ENCODE peak calls at places on chromosome 7, in ten cellular contexts. One of them, this sample, is unnamed.

GRCh38 chr7:6294839-6295238 is 22.4 kb upstream of the CYTH3 start:
- DNase-seq in T-helper 9 cell: no peak
- DNase-seq in effector memory CD4-positive, alpha-beta T cell: no peak
- DNase-seq in islet precursor cell: peak; percentile 58
- DNase-seq in activated naive CD4-positive, alpha-beta T cell treated with Interleukin-2 at 50 U/mL for 16 hours: no peak
- DNase-seq in NCI-H1417: peak; percentile 74
- DNase-seq in CD4-positive, CD25-positive, alpha-beta regulatory T cell: no peak
- DNase-seq in A549: no peak
- DNase-seq in GM12878: no peak
- DNase-seq in stimulated activated CD8-positive, alpha-beta memory T cell treated with anti-CD3 and anti-CD28 coated beads, Interleukin-7, amount 100 ng/mL, for 24 hours: no peak
- DNase-seq in this sample: no peak

GRCh38 chr7:19916011-19916410 is 142.6 kb upstream of the TMEM196 start:
- DNase-seq in effector memory CD4-positive, alpha-beta T cell: no peak
- DNase-seq in GM12878: no peak
- DNase-seq in CD4-positive, CD25-positive, alpha-beta regulatory T cell: no peak
- DNase-seq in T-helper 9 cell: no peak
- DNase-seq in A549: no peak
- DNase-seq in islet precursor cell: no peak
- DNase-seq in NCI-H1417: no peak
- DNase-seq in stimulated activated CD8-positive, alpha-beta memory T cell treated with anti-CD3 and anti-CD28 coated beads, Interleukin-7, amount 100 ng/mL, for 24 hours: no peak
- DNase-seq in activated naive CD4-positive, alpha-beta T cell treated with Interleukin-2 at 50 U/mL for 16 hours: no peak
- DNase-seq in this sample: no peak

GRCh38 chr7:23247602-23248335 is 1.2 kb downstream of the GPNMB start:
- DNase-seq in NCI-H1417: no peak
- DNase-seq in effector memory CD4-positive, alpha-beta T cell: no peak
- DNase-seq in activated naive CD4-positive, alpha-beta T cell treated with Interleukin-2 at 50 U/mL for 16 hours: no peak
- DNase-seq in islet precursor cell: peak; percentile 54
- DNase-seq in CD4-positive, CD25-positive, alpha-beta regulatory T cell: no peak
- DNase-seq in stimulated activated CD8-positive, alpha-beta memory T cell treated with anti-CD3 and anti-CD28 coated beads, Interleukin-7, amount 100 ng/mL, for 24 hours: no peak
- DNase-seq in T-helper 9 cell: no peak
- DNase-seq in A549: no peak
- DNase-seq in GM12878: no peak
- DNase-seq in this sample: no peak

GRCh38 chr7:26013551-26014083 is 138.4 kb upstream of the NFE2L3 start:
- DNase-seq in GM12878: no peak
- DNase-seq in A549: no peak
- DNase-seq in NCI-H1417: no peak
- DNase-seq in effector memory CD4-positive, alpha-beta T cell: no peak
- DNase-seq in T-helper 9 cell: no peak
- DNase-seq in CD4-positive, CD25-positive, alpha-beta regulatory T cell: no peak
- DNase-seq in activated naive CD4-positive, alpha-beta T cell treated with Interleukin-2 at 50 U/mL for 16 hours: no peak
- DNase-seq in islet precursor cell: no peak
- DNase-seq in stimulated activated CD8-positive, alpha-beta memory T cell treated with anti-CD3 and anti-CD28 coated beads, Interleukin-7, amount 100 ng/mL, for 24 hours: no peak
- DNase-seq in this sample: no peak

GRCh38 chr7:82578430-82578829 is 134.9 kb upstream of the CACNA2D1 start:
- DNase-seq in CD4-positive, CD25-positive, alpha-beta regulatory T cell: no peak
- DNase-seq in GM12878: no peak
- DNase-seq in A549: peak; percentile 23
- DNase-seq in activated naive CD4-positive, alpha-beta T cell treated with Interleukin-2 at 50 U/mL for 16 hours: no peak
- DNase-seq in T-helper 9 cell: no peak
- DNase-seq in stimulated activated CD8-positive, alpha-beta memory T cell treated with anti-CD3 and anti-CD28 coated beads, Interleukin-7, amount 100 ng/mL, for 24 hours: no peak
- DNase-seq in islet precursor cell: no peak
- DNase-seq in NCI-H1417: no peak
- DNase-seq in effector memory CD4-positive, alpha-beta T cell: no peak
- DNase-seq in this sample: no peak

GRCh38 chr7:123972045-123972444 is 47.0 kb downstream of the SPAM1 start:
- DNase-seq in T-helper 9 cell: no peak
- DNase-seq in NCI-H1417: no peak
- DNase-seq in GM12878: no peak
- DNase-seq in CD4-positive, CD25-positive, alpha-beta regulatory T cell: no peak
- DNase-seq in islet precursor cell: no peak
- DNase-seq in A549: no peak
- DNase-seq in activated naive CD4-positive, alpha-beta T cell treated with Interleukin-2 at 50 U/mL for 16 hours: no peak
- DNase-seq in stimulated activated CD8-positive, alpha-beta memory T cell treated with anti-CD3 and anti-CD28 coated beads, Interleukin-7, amount 100 ng/mL, for 24 hours: no peak
- DNase-seq in effector memory CD4-positive, alpha-beta T cell: no peak
- DNase-seq in this sample: no peak

GRCh38 chr7:40436761-40437160 is 302.0 kb downstream of the SUGCT start:
- DNase-seq in effector memory CD4-positive, alpha-beta T cell: no peak
- DNase-seq in NCI-H1417: no peak
- DNase-seq in CD4-positive, CD25-positive, alpha-beta regulatory T cell: no peak
- DNase-seq in islet precursor cell: no peak
- DNase-seq in stimulated activated CD8-positive, alpha-beta memory T cell treated with anti-CD3 and anti-CD28 coated beads, Interleukin-7, amount 100 ng/mL, for 24 hours: no peak
- DNase-seq in activated naive CD4-positive, alpha-beta T cell treated with Interleukin-2 at 50 U/mL for 16 hours: no peak
- DNase-seq in A549: no peak
- DNase-seq in GM12878: no peak
- DNase-seq in T-helper 9 cell: no peak
- DNase-seq in this sample: no peak

GRCh38 chr7:45188736-45189135 is 31.1 kb downstream of the RAMP3 start:
- DNase-seq in NCI-H1417: no peak
- DNase-seq in GM12878: no peak
- DNase-seq in activated naive CD4-positive, alpha-beta T cell treated with Interleukin-2 at 50 U/mL for 16 hours: no peak
- DNase-seq in A549: no peak
- DNase-seq in T-helper 9 cell: no peak
- DNase-seq in islet precursor cell: peak; percentile 50
- DNase-seq in effector memory CD4-positive, alpha-beta T cell: no peak
- DNase-seq in CD4-positive, CD25-positive, alpha-beta regulatory T cell: no peak
- DNase-seq in stimulated activated CD8-positive, alpha-beta memory T cell treated with anti-CD3 and anti-CD28 coated beads, Interleukin-7, amount 100 ng/mL, for 24 hours: no peak
- DNase-seq in this sample: no peak

GRCh38 chr7:38391751-38392150 is 118.3 kb upstream of the TARP start:
- DNase-seq in activated naive CD4-positive, alpha-beta T cell treated with Interleukin-2 at 50 U/mL for 16 hours: no peak
- DNase-seq in islet precursor cell: no peak
- DNase-seq in effector memory CD4-positive, alpha-beta T cell: no peak
- DNase-seq in stimulated activated CD8-positive, alpha-beta memory T cell treated with anti-CD3 and anti-CD28 coated beads, Interleukin-7, amount 100 ng/mL, for 24 hours: no peak
- DNase-seq in CD4-positive, CD25-positive, alpha-beta regulatory T cell: no peak
- DNase-seq in T-helper 9 cell: no peak
- DNase-seq in GM12878: no peak
- DNase-seq in A549: no peak
- DNase-seq in NCI-H1417: no peak
- DNase-seq in this sample: no peak

GRCh38 chr7:3426064-3426463 is 125.0 kb downstream of the SDK1 start:
- DNase-seq in islet precursor cell: no peak
- DNase-seq in NCI-H1417: no peak
- DNase-seq in effector memory CD4-positive, alpha-beta T cell: no peak
- DNase-seq in A549: no peak
- DNase-seq in activated naive CD4-positive, alpha-beta T cell treated with Interleukin-2 at 50 U/mL for 16 hours: no peak
- DNase-seq in CD4-positive, CD25-positive, alpha-beta regulatory T cell: no peak
- DNase-seq in stimulated activated CD8-positive, alpha-beta memory T cell treated with anti-CD3 and anti-CD28 coated beads, Interleukin-7, amount 100 ng/mL, for 24 hours: no peak
- DNase-seq in GM12878: no peak
- DNase-seq in T-helper 9 cell: no peak
- DNase-seq in this sample: no peak

GRCh38 chr7:146654048-146654447 is 537.4 kb downstream of the CNTNAP2 start:
- DNase-seq in A549: no peak
- DNase-seq in activated naive CD4-positive, alpha-beta T cell treated with Interleukin-2 at 50 U/mL for 16 hours: no peak
- DNase-seq in T-helper 9 cell: no peak
- DNase-seq in NCI-H1417: no peak
- DNase-seq in GM12878: no peak
- DNase-seq in stimulated activated CD8-positive, alpha-beta memory T cell treated with anti-CD3 and anti-CD28 coated beads, Interleukin-7, amount 100 ng/mL, for 24 hours: no peak
- DNase-seq in CD4-positive, CD25-positive, alpha-beta regulatory T cell: no peak
- DNase-seq in effector memory CD4-positive, alpha-beta T cell: no peak
- DNase-seq in islet precursor cell: peak; percentile 62
- DNase-seq in this sample: no peak

GRCh38 chr7:21603972-21604749 is 61.3 kb downstream of the DNAH11 start:
- DNase-seq in effector memory CD4-positive, alpha-beta T cell: no peak
- DNase-seq in stimulated activated CD8-positive, alpha-beta memory T cell treated with anti-CD3 and anti-CD28 coated beads, Interleukin-7, amount 100 ng/mL, for 24 hours: no peak
- DNase-seq in activated naive CD4-positive, alpha-beta T cell treated with Interleukin-2 at 50 U/mL for 16 hours: no peak
- DNase-seq in T-helper 9 cell: no peak
- DNase-seq in A549: no peak
- DNase-seq in CD4-positive, CD25-positive, alpha-beta regulatory T cell: no peak
- DNase-seq in NCI-H1417: no peak
- DNase-seq in GM12878: peak; percentile 7
- DNase-seq in islet precursor cell: no peak
- DNase-seq in this sample: no peak

GRCh38 chr7:80847895-80848294 is 71.0 kb downstream of the SEMA3C start:
- DNase-seq in CD4-positive, CD25-positive, alpha-beta regulatory T cell: no peak
- DNase-seq in T-helper 9 cell: no peak
- DNase-seq in activated naive CD4-positive, alpha-beta T cell treated with Interleukin-2 at 50 U/mL for 16 hours: no peak
- DNase-seq in GM12878: no peak
- DNase-seq in A549: no peak
- DNase-seq in stimulated activated CD8-positive, alpha-beta memory T cell treated with anti-CD3 and anti-CD28 coated beads, Interleukin-7, amount 100 ng/mL, for 24 hours: no peak
- DNase-seq in NCI-H1417: no peak
- DNase-seq in islet precursor cell: no peak
- DNase-seq in effector memory CD4-positive, alpha-beta T cell: no peak
- DNase-seq in this sample: no peak

GRCh38 chr7:32870298-32870697 is 21.3 kb downstream of the KBTBD2 start:
- DNase-seq in islet precursor cell: no peak
- DNase-seq in GM12878: no peak
- DNase-seq in activated naive CD4-positive, alpha-beta T cell treated with Interleukin-2 at 50 U/mL for 16 hours: no peak
- DNase-seq in T-helper 9 cell: no peak
- DNase-seq in stimulated activated CD8-positive, alpha-beta memory T cell treated with anti-CD3 and anti-CD28 coated beads, Interleukin-7, amount 100 ng/mL, for 24 hours: no peak
- DNase-seq in NCI-H1417: no peak
- DNase-seq in CD4-positive, CD25-positive, alpha-beta regulatory T cell: no peak
- DNase-seq in A549: no peak
- DNase-seq in effector memory CD4-positive, alpha-beta T cell: no peak
- DNase-seq in this sample: no peak

GRCh38 chr7:114703677-114704076 is 218.2 kb upstream of the MDFIC start:
- DNase-seq in GM12878: no peak
- DNase-seq in T-helper 9 cell: no peak
- DNase-seq in CD4-positive, CD25-positive, alpha-beta regulatory T cell: no peak
- DNase-seq in activated naive CD4-positive, alpha-beta T cell treated with Interleukin-2 at 50 U/mL for 16 hours: no peak
- DNase-seq in A549: peak; percentile 21
- DNase-seq in islet precursor cell: no peak
- DNase-seq in effector memory CD4-positive, alpha-beta T cell: no peak
- DNase-seq in stimulated activated CD8-positive, alpha-beta memory T cell treated with anti-CD3 and anti-CD28 coated beads, Interleukin-7, amount 100 ng/mL, for 24 hours: no peak
- DNase-seq in NCI-H1417: no peak
- DNase-seq in this sample: no peak

GRCh38 chr7:121313793-121314676 is 14.8 kb upstream of the WNT16 start:
- DNase-seq in T-helper 9 cell: no peak
- DNase-seq in A549: no peak
- DNase-seq in CD4-positive, CD25-positive, alpha-beta regulatory T cell: no peak
- DNase-seq in stimulated activated CD8-positive, alpha-beta memory T cell treated with anti-CD3 and anti-CD28 coated beads, Interleukin-7, amount 100 ng/mL, for 24 hours: no peak
- DNase-seq in islet precursor cell: no peak
- DNase-seq in activated naive CD4-positive, alpha-beta T cell treated with Interleukin-2 at 50 U/mL for 16 hours: no peak
- DNase-seq in effector memory CD4-positive, alpha-beta T cell: no peak
- DNase-seq in GM12878: peak; percentile 50
- DNase-seq in NCI-H1417: peak; percentile 100
- DNase-seq in this sample: no peak

GRCh38 chr7:36982749-36983148 is 258.5 kb upstream of the AOAH start:
- DNase-seq in T-helper 9 cell: no peak
- DNase-seq in activated naive CD4-positive, alpha-beta T cell treated with Interleukin-2 at 50 U/mL for 16 hours: no peak
- DNase-seq in GM12878: no peak
- DNase-seq in effector memory CD4-positive, alpha-beta T cell: no peak
- DNase-seq in CD4-positive, CD25-positive, alpha-beta regulatory T cell: no peak
- DNase-seq in stimulated activated CD8-positive, alpha-beta memory T cell treated with anti-CD3 and anti-CD28 coated beads, Interleukin-7, amount 100 ng/mL, for 24 hours: no peak
- DNase-seq in A549: no peak
- DNase-seq in islet precursor cell: no peak
- DNase-seq in NCI-H1417: no peak
- DNase-seq in this sample: no peak

GRCh38 chr7:115009736-115010435 is 88.0 kb downstream of the MDFIC start:
- DNase-seq in T-helper 9 cell: no peak
- DNase-seq in effector memory CD4-positive, alpha-beta T cell: no peak
- DNase-seq in CD4-positive, CD25-positive, alpha-beta regulatory T cell: no peak
- DNase-seq in activated naive CD4-positive, alpha-beta T cell treated with Interleukin-2 at 50 U/mL for 16 hours: no peak
- DNase-seq in GM12878: no peak
- DNase-seq in A549: no peak
- DNase-seq in NCI-H1417: no peak
- DNase-seq in stimulated activated CD8-positive, alpha-beta memory T cell treated with anti-CD3 and anti-CD28 coated beads, Interleukin-7, amount 100 ng/mL, for 24 hours: no peak
- DNase-seq in islet precursor cell: no peak
- DNase-seq in this sample: no peak

GRCh38 chr7:105304040-105304895 is 84.5 kb downstream of the SRPK2 start:
- DNase-seq in effector memory CD4-positive, alpha-beta T cell: no peak
- DNase-seq in stimulated activated CD8-positive, alpha-beta memory T cell treated with anti-CD3 and anti-CD28 coated beads, Interleukin-7, amount 100 ng/mL, for 24 hours: no peak
- DNase-seq in A549: peak; percentile 11
- DNase-seq in T-helper 9 cell: no peak
- DNase-seq in islet precursor cell: no peak
- DNase-seq in CD4-positive, CD25-positive, alpha-beta regulatory T cell: no peak
- DNase-seq in GM12878: peak; percentile 53
- DNase-seq in NCI-H1417: no peak
- DNase-seq in activated naive CD4-positive, alpha-beta T cell treated with Interleukin-2 at 50 U/mL for 16 hours: peak; percentile 39
- DNase-seq in this sample: peak; percentile 66

GRCh38 chr7:128417071-128417470 is 7.3 kb upstream of the IMPDH1 start:
- DNase-seq in NCI-H1417: no peak
- DNase-seq in CD4-positive, CD25-positive, alpha-beta regulatory T cell: no peak
- DNase-seq in GM12878: no peak
- DNase-seq in T-helper 9 cell: no peak
- DNase-seq in A549: no peak
- DNase-seq in islet precursor cell: no peak
- DNase-seq in stimulated activated CD8-positive, alpha-beta memory T cell treated with anti-CD3 and anti-CD28 coated beads, Interleukin-7, amount 100 ng/mL, for 24 hours: no peak
- DNase-seq in effector memory CD4-positive, alpha-beta T cell: no peak
- DNase-seq in activated naive CD4-positive, alpha-beta T cell treated with Interleukin-2 at 50 U/mL for 16 hours: no peak
- DNase-seq in this sample: no peak

GRCh38 chr7:133784421-133785045 is 342.6 kb upstream of the LRGUK start:
- DNase-seq in CD4-positive, CD25-positive, alpha-beta regulatory T cell: no peak
- DNase-seq in effector memory CD4-positive, alpha-beta T cell: no peak
- DNase-seq in A549: no peak
- DNase-seq in activated naive CD4-positive, alpha-beta T cell treated with Interleukin-2 at 50 U/mL for 16 hours: no peak
- DNase-seq in islet precursor cell: no peak
- DNase-seq in NCI-H1417: peak; percentile 87
- DNase-seq in GM12878: no peak
- DNase-seq in stimulated activated CD8-positive, alpha-beta memory T cell treated with anti-CD3 and anti-CD28 coated beads, Interleukin-7, amount 100 ng/mL, for 24 hours: no peak
- DNase-seq in T-helper 9 cell: no peak
- DNase-seq in this sample: no peak

GRCh38 chr7:100602889-100603696 is 930 bp downstream of the PCOLCE start:
- DNase-seq in CD4-positive, CD25-positive, alpha-beta regulatory T cell: no peak
- DNase-seq in GM12878: no peak
- DNase-seq in islet precursor cell: peak; percentile 96
- DNase-seq in T-helper 9 cell: no peak
- DNase-seq in effector memory CD4-positive, alpha-beta T cell: no peak
- DNase-seq in A549: no peak
- DNase-seq in stimulated activated CD8-positive, alpha-beta memory T cell treated with anti-CD3 and anti-CD28 coated beads, Interleukin-7, amount 100 ng/mL, for 24 hours: no peak
- DNase-seq in activated naive CD4-positive, alpha-beta T cell treated with Interleukin-2 at 50 U/mL for 16 hours: no peak
- DNase-seq in NCI-H1417: no peak
- DNase-seq in this sample: no peak

GRCh38 chr7:148242271-148242801 is 348.2 kb upstream of the C7orf33 start:
- DNase-seq in stimulated activated CD8-positive, alpha-beta memory T cell treated with anti-CD3 and anti-CD28 coated beads, Interleukin-7, amount 100 ng/mL, for 24 hours: no peak
- DNase-seq in CD4-positive, CD25-positive, alpha-beta regulatory T cell: no peak
- DNase-seq in T-helper 9 cell: no peak
- DNase-seq in GM12878: no peak
- DNase-seq in activated naive CD4-positive, alpha-beta T cell treated with Interleukin-2 at 50 U/mL for 16 hours: no peak
- DNase-seq in NCI-H1417: peak; percentile 46
- DNase-seq in effector memory CD4-positive, alpha-beta T cell: no peak
- DNase-seq in islet precursor cell: peak; percentile 79
- DNase-seq in A549: peak; percentile 62
- DNase-seq in this sample: peak; percentile 44

GRCh38 chr7:19587291-19587690 is 121.5 kb downstream of the POLR1F start:
- DNase-seq in GM12878: no peak
- DNase-seq in A549: peak; percentile 19
- DNase-seq in activated naive CD4-positive, alpha-beta T cell treated with Interleukin-2 at 50 U/mL for 16 hours: no peak
- DNase-seq in islet precursor cell: no peak
- DNase-seq in T-helper 9 cell: no peak
- DNase-seq in stimulated activated CD8-positive, alpha-beta memory T cell treated with anti-CD3 and anti-CD28 coated beads, Interleukin-7, amount 100 ng/mL, for 24 hours: no peak
- DNase-seq in effector memory CD4-positive, alpha-beta T cell: no peak
- DNase-seq in NCI-H1417: no peak
- DNase-seq in CD4-positive, CD25-positive, alpha-beta regulatory T cell: no peak
- DNase-seq in this sample: no peak

GRCh38 chr7:36852017-36852416 is 127.7 kb upstream of the AOAH start:
- DNase-seq in stimulated activated CD8-positive, alpha-beta memory T cell treated with anti-CD3 and anti-CD28 coated beads, Interleukin-7, amount 100 ng/mL, for 24 hours: no peak
- DNase-seq in CD4-positive, CD25-positive, alpha-beta regulatory T cell: no peak
- DNase-seq in islet precursor cell: no peak
- DNase-seq in T-helper 9 cell: no peak
- DNase-seq in GM12878: no peak
- DNase-seq in NCI-H1417: no peak
- DNase-seq in A549: no peak
- DNase-seq in effector memory CD4-positive, alpha-beta T cell: no peak
- DNase-seq in activated naive CD4-positive, alpha-beta T cell treated with Interleukin-2 at 50 U/mL for 16 hours: peak; percentile 27
- DNase-seq in this sample: no peak

GRCh38 chr7:12623885-12624498 is 53.5 kb downstream of the SCIN start:
- DNase-seq in activated naive CD4-positive, alpha-beta T cell treated with Interleukin-2 at 50 U/mL for 16 hours: no peak
- DNase-seq in stimulated activated CD8-positive, alpha-beta memory T cell treated with anti-CD3 and anti-CD28 coated beads, Interleukin-7, amount 100 ng/mL, for 24 hours: no peak
- DNase-seq in effector memory CD4-positive, alpha-beta T cell: no peak
- DNase-seq in NCI-H1417: peak; percentile 53
- DNase-seq in T-helper 9 cell: no peak
- DNase-seq in A549: peak; percentile 35
- DNase-seq in islet precursor cell: no peak
- DNase-seq in CD4-positive, CD25-positive, alpha-beta regulatory T cell: no peak
- DNase-seq in GM12878: no peak
- DNase-seq in this sample: no peak

GRCh38 chr7:105353752-105354328 is 34.9 kb downstream of the SRPK2 start:
- DNase-seq in islet precursor cell: no peak
- DNase-seq in activated naive CD4-positive, alpha-beta T cell treated with Interleukin-2 at 50 U/mL for 16 hours: no peak
- DNase-seq in GM12878: no peak
- DNase-seq in CD4-positive, CD25-positive, alpha-beta regulatory T cell: no peak
- DNase-seq in A549: no peak
- DNase-seq in NCI-H1417: no peak
- DNase-seq in effector memory CD4-positive, alpha-beta T cell: no peak
- DNase-seq in T-helper 9 cell: no peak
- DNase-seq in stimulated activated CD8-positive, alpha-beta memory T cell treated with anti-CD3 and anti-CD28 coated beads, Interleukin-7, amount 100 ng/mL, for 24 hours: no peak
- DNase-seq in this sample: no peak

GRCh38 chr7:73715648-73716317 is 3.7 kb downstream of the STX1A start:
- DNase-seq in NCI-H1417: peak; percentile 77
- DNase-seq in CD4-positive, CD25-positive, alpha-beta regulatory T cell: no peak
- DNase-seq in islet precursor cell: peak; percentile 94
- DNase-seq in stimulated activated CD8-positive, alpha-beta memory T cell treated with anti-CD3 and anti-CD28 coated beads, Interleukin-7, amount 100 ng/mL, for 24 hours: peak; percentile 39
- DNase-seq in GM12878: no peak
- DNase-seq in A549: peak; percentile 98
- DNase-seq in T-helper 9 cell: no peak
- DNase-seq in activated naive CD4-positive, alpha-beta T cell treated with Interleukin-2 at 50 U/mL for 16 hours: peak; percentile 58
- DNase-seq in effector memory CD4-positive, alpha-beta T cell: no peak
- DNase-seq in this sample: no peak

This sample was measured in T47D.